ENCODE peak calls at places on chromosomes 2 and 18, in five cellular contexts. J is upper lobe of left lung, I is K562, Y is sigmoid colon, R is A549. H is an unnamed sample.

GRCh38 chr2:140085674-140086073 is 1305.5 kb upstream of the NXPH2 start:
- DNase-seq in Y (no peak), I (no peak), R (no peak), J (no peak), H (no peak)

GRCh38 chr2:53708988-53709387 is 58.6 kb upstream of the CHAC2 start:
- DNase-seq in J (no peak), I (no peak), R (no peak), Y (no peak), H (no peak)

GRCh38 chr2:48445091-48445725 is 84.7 kb upstream of the STON1 start:
- DNase-seq in I (no peak), J (no peak), Y (no peak), R (no peak), H (no peak)

GRCh38 chr2:60780741-60781140 is 24.7 kb downstream of the PAPOLG start:
- DNase-seq in I (no peak), J (no peak), R (no peak), Y (no peak), H (no peak)

GRCh38 chr2:191038241-191038725 is 24.3 kb upstream of the STAT1 start:
- DNase-seq in R (peak), Y (no peak), I (peak), J (no peak), H (no peak)

GRCh38 chr2:232230557-232230956 is 148.0 kb upstream of the ALPP start:
- DNase-seq in J (no peak), R (peak), I (peak), Y (no peak), H (no peak)

GRCh38 chr2:28586864-28587263 is 91.0 kb downstream of the PLB1 start:
- DNase-seq in Y (peak), I (no peak), R (no peak), J (no peak), H (no peak)

GRCh38 chr2:210558708-210559107 is 2.3 kb downstream of the CPS1 start:
- DNase-seq in R (peak), I (no peak), J (no peak), Y (no peak), H (no peak)

GRCh38 chr2:120346667-120347358 is 877 bp downstream of the INHBB start:
- DNase-seq in Y (no peak), R (peak), J (no peak), I (no peak), H (no peak)

GRCh38 chr2:127226520-127227263 is 6.6 kb upstream of the CYP27C1 start:
- DNase-seq in R (peak), J (no peak), I (no peak), Y (no peak), H (no peak)

GRCh38 chr18:28972333-28972732 is 795.4 kb upstream of the CDH2 start:
- DNase-seq in J (no peak), R (no peak), I (no peak), Y (no peak), H (no peak)

GRCh38 chr2:14745288-14746076 is 113.0 kb downstream of the LRATD1 start:
- DNase-seq in I (no peak), Y (no peak), J (no peak), R (no peak), H (no peak)

GRCh38 chr2:460861-461260 is 173.0 kb upstream of the ALKAL2 start:
- DNase-seq in J (no peak), Y (no peak), R (no peak), I (no peak), H (peak)

GRCh38 chr2:191396794-191397193 is 151.6 kb downstream of the MYO1B start:
- DNase-seq in I (no peak), J (no peak), R (no peak), Y (no peak), H (no peak)

GRCh38 chr18:63087421-63088230 is 231.9 kb downstream of the BCL2 start:
- DNase-seq in J (no peak), I (no peak), R (no peak), Y (no peak), H (no peak)

GRCh38 chr2:218375212-218375611 is 6.9 kb upstream of the SLC11A1 start:
- DNase-seq in Y (no peak), R (no peak), I (no peak), J (no peak), H (no peak)

GRCh38 chr2:16335947-16336346 is 329.7 kb downstream of the CYRIA start:
- DNase-seq in I (no peak), R (no peak), Y (no peak), J (no peak), H (no peak)

GRCh38 chr2:238042849-238043584 is 17.8 kb upstream of the SCLY start:
- DNase-seq in J (no peak), Y (no peak), R (no peak), I (no peak), H (no peak)

GRCh38 chr2:100924520-100925451 is 77.3 kb upstream of the RPL31 start:
- DNase-seq in J (no peak), R (no peak), Y (no peak), I (peak), H (no peak)

GRCh38 chr2:17518212-17519154 is at the start of gene RAD51AP2:
- DNase-seq in I (peak), R (peak), Y (peak), J (peak), H (peak)

GRCh38 chr18:57437433-57437781 is 2.2 kb downstream of the ONECUT2 start:
- DNase-seq in I (no peak), R (peak), J (peak), Y (no peak), H (no peak)

GRCh38 chr2:113675885-113676284 is 48.8 kb downstream of the RABL2A start:
- DNase-seq in Y (no peak), R (no peak), I (no peak), J (no peak), H (no peak)

GRCh38 chr2:49241991-49242390 is 87.7 kb upstream of the FSHR start:
- DNase-seq in R (no peak), J (no peak), Y (no peak), I (no peak), H (no peak)

GRCh38 chr2:9003616-9004337 is at the start of gene MBOAT2:
- DNase-seq in I (peak), Y (peak), J (peak), R (peak), H (no peak)

GRCh38 chr2:183162362-183162761 is 38.1 kb downstream of the NUP35 start:
- DNase-seq in I (no peak), Y (no peak), J (no peak), R (no peak), H (no peak)

GRCh38 chr2:176126929-176127768 is 2.4 kb upstream of the HOXD8 start:
- DNase-seq in I (peak), Y (peak), R (peak), J (no peak), H (no peak)

GRCh38 chr18:75135158-75135725 is 73.7 kb downstream of the PTGR3 start:
- DNase-seq in J (no peak), I (no peak), Y (no peak), R (no peak), H (peak)

GRCh38 chr2:169716938-169717690 is 16.5 kb upstream of the KLHL23 start:
- DNase-seq in J (peak), R (peak), I (no peak), Y (peak), H (no peak)
- TF ChIP-seq EP300 in J (no peak), R (no peak), I (no peak), Y (peak), H (no peak)

DNA sequence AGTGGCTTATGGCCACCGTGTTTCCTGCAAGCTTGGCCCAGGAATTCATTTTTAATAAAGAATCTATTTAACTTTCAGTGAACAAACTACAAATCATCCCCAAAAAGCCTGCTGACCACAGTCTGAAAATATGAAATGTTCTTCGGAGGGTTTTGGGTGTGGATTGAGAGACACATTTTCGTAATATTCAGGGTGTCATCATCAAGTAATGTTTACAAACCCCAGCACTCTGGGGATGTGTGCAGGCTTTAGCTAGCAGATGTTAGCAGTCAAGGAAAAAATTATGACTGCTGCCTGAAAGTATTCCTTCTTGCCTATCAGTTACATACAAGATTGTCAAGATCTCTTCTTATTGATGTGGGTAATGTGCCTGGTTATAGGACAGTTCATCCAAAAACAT is 143.9 kb upstream of the FN1 start:
- DNase-seq in I (no peak), Y (no peak), R (peak), J (no peak), H (no peak)
- TF ChIP-seq EP300 in I (no peak), Y (no peak), R (peak), J (peak), H (no peak)

DNA sequence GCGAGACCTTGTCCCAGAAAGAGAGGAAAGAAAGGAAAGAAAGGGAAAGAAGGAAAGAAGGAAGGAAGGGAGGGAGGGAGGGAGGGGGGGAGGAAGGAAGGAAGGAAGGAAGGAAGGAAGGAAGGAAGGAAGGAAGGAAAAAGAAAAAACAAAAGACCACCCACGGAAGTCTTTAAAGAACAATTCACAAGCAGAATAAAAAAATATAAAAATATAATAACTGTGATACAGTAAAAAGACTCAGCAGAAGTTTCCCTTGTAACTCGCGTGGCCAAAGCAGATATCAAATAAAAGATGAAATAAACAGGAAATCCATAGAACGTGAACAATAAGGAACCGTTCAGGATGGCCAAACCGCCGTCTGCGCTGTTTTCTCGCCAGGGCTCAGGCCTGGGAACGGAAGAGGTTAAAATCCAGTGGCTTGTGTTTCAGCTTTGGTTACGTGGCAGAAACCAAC is 1.2 kb upstream of the SLC1A4 start:
- DNase-seq in J (no peak), Y (no peak), I (no peak), R (no peak), H (no peak)
- TF ChIP-seq EP300 in J (no peak), Y (no peak), I (no peak), R (no peak), H (no peak)

GRCh38 chr18:3747176-3747973 is 297.4 kb downstream of the TGIF1 start:
- DNase-seq in R (no peak), J (no peak), Y (no peak), I (no peak), H (no peak)
- TF ChIP-seq EP300 in R (no peak), J (no peak), Y (peak), I (no peak), H (no peak)